ENCODE peak calls at places on chromosomes 6 and 20, in six cellular contexts. Q is tibial artery, H is endothelial cell, L is progenitor cell of endocrine pancreas, T is left ventricle myocardium inferior, M is lung. O is an unnamed sample.
A peak's percentile ranks its signal among the peaks of the same experiment; 100 is the strongest.

GRCh38 chr20:48839518-48839917 is 11.7 kb upstream of the PREX1 start:
- DNase-seq in M (no peak), H (no peak), L (no peak), Q (no peak), T (no peak), O (no peak)

GRCh38 chr20:23161968-23162696 is 76.0 kb upstream of the CD93 start:
- DNase-seq in Q (peak; percentile 88), H (no peak), T (peak; percentile 85), M (peak; percentile 91), L (no peak), O (no peak)

GRCh38 chr6:72371473-72371872 is 250.4 kb upstream of the KCNQ5 start:
- DNase-seq in Q (no peak), T (no peak), H (no peak), L (no peak), M (no peak), O (no peak)

GRCh38 chr6:157585274-157586087 is 204.5 kb downstream of the ZDHHC14 start:
- DNase-seq in H (no peak), T (no peak), Q (no peak), L (no peak), M (no peak), O (no peak)

GRCh38 chr6:140857734-140858380 is 1274.9 kb upstream of the GJE1 start:
- DNase-seq in H (no peak), Q (no peak), M (no peak), T (no peak), L (no peak), O (no peak)

GRCh38 chr20:55740076-55740475 is 265.2 kb downstream of the CBLN4 start:
- DNase-seq in T (no peak), L (no peak), M (no peak), H (no peak), Q (no peak), O (no peak)

GRCh38 chr20:2332711-2333110 is 36.9 kb downstream of the TGM3 start:
- DNase-seq in L (no peak), T (no peak), H (no peak), Q (no peak), M (no peak), O (no peak)

GRCh38 chr6:140609956-140610355 is 1235.5 kb upstream of the CITED2 start:
- DNase-seq in Q (no peak), T (no peak), L (no peak), H (no peak), M (no peak), O (no peak)

GRCh38 chr20:57482796-57483195 is 42.1 kb downstream of the CTCFL start:
- DNase-seq in M (no peak), L (no peak), Q (no peak), H (no peak), T (no peak), O (no peak)

DNA sequence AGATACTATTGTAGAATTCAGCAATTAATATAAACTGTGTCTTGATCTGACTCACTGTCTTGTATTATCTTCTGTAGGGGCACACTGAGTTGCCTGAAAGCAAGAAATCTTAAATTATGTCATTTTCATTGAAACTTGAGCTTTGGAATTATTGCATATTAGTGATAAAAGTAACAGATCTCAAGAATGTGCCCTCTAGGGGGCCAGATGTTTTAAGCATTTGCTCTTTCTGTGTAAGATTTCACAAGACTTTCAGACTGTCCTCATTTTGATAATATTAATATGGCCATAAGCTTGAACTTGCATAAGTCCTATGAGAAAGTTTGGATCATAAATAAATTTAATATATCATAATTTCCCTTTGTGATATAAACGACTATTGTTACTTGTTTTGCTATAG is 55.5 kb upstream of the MYO6 start:
- DNase-seq in Q (no peak), T (no peak), M (no peak), H (no peak), L (no peak), O (no peak)
- TF ChIP-seq CTCF in Q (peak; percentile 8), T (no peak), M (no peak), H (peak; percentile 39), L (peak; percentile 20), O (no peak)

DNA sequence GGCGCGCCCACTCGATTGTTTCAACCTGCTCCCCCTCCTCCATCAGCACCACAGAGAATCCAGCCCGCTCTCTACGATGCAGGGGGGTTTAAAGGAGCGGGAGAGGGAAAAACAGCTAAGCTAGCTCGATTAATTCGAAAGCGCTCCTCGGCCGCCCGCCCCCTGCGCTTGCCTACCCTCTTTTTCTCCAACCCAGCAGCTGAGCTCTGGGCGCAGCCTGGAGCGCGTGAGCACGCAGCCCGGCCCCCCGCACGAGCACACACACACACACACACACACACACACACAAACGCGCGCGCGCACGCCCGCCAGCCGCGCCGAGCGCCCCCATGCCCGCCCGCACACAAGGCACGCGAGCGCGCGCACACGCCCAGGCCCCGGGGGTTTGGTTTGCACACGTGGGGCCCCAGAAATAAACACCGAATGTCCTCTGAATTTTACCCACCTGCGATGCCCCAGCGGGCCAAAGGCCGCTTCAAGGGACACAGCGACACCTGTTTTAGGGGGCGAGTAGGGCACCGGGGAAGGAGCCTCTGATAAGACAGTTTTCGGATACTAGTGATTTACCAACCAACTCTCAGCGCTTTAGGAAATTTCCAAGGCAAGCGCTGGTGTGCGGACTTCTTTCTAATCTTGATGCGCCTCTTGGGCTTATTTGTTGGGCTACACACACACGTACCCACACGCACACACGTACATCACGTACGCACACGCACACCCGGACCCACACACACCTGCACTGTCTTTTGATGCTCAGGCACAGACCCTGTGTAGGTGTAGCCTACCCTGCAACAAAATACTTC is 787 bp upstream of the NRN1 start:
- DNase-seq in Q (no peak), T (no peak), L (no peak), H (peak; percentile 54), M (no peak), O (peak; percentile 80)
- TF ChIP-seq CTCF in Q (no peak), T (peak; percentile 33), L (peak; percentile 56), H (peak; percentile 33), M (no peak), O (peak; percentile 1)

DNA sequence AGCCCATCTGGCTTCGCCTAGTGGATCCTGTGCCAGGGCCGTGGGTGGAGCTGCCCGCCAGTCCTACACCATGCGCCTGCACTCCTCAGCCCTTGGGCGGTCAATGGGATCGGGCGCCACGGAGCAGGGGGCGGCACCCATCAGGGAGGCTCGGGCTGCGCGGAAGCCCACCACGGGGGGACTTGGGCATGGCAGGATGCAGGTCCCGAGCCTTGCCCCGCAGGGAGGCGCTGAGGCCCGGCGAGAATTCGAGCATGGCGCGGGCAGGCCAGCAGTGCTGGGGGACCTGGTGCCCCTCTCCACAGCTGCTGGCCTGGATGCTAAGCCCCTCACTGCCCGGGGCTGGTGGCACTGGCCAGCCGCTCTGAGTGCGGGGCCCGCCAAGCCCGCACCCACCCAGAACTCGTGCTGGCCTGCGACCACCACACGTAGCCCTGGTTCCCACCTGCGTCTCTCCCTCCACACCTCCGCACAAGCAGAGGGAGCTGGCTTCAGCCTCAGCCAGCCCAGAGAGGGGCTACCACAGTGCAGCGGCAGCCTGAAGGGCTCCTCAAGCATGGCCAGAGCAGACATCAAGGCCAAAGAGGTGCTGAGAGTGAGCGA is 52.4 kb downstream of the ROS1 start:
- DNase-seq in M (no peak), T (no peak), L (no peak), Q (no peak), H (no peak), O (no peak)
- TF ChIP-seq CTCF in M (no peak), T (no peak), L (no peak), Q (no peak), H (no peak), O (no peak)

GRCh38 chr6:147078106-147078505 is 126.1 kb upstream of the STXBP5 start:
- DNase-seq in L (no peak), Q (no peak), M (no peak), H (no peak), T (no peak), O (no peak)
- TF ChIP-seq CTCF in L (no peak), Q (no peak), M (no peak), H (no peak), T (no peak), O (no peak)

GRCh38 chr20:63520594-63520938 is at the start of gene PPDPF:
- DNase-seq in M (peak; percentile 81), Q (peak; percentile 69), H (peak; percentile 90), L (peak; percentile 83), T (peak; percentile 88), O (peak; percentile 100)

GRCh38 chr20:63519765-63520593 is 586 bp upstream of the PPDPF start:
- DNase-seq in T (peak; percentile 70), L (peak; percentile 70), M (peak; percentile 68), H (peak; percentile 76), Q (peak; percentile 49), O (peak; percentile 86)

GRCh38 chr20:63518946-63519764 is 1.4 kb upstream of the PPDPF start:
- DNase-seq in M (no peak), H (no peak), L (peak; percentile 10), T (no peak), Q (no peak), O (no peak)

GRCh38 chr20:63517376-63518309 is 2.9 kb upstream of the PPDPF start:
- DNase-seq in T (no peak), L (peak; percentile 9), M (no peak), Q (no peak), H (no peak), O (no peak)

GRCh38 chr20:63518351-63518861 is 2.2 kb upstream of the PPDPF start:
- DNase-seq in M (no peak), L (peak; percentile 8), H (no peak), Q (no peak), T (no peak), O (no peak)
- TF ChIP-seq CTCF in M (no peak), L (peak; percentile 27), H (no peak), Q (no peak), T (no peak), O (no peak)